ENCODE peak calls at places on chromosomes 3 and 15, in five cellular contexts. R is ELF-1, Z is HEK293T, S is T-helper 22 cell, E is mucosa of gallbladder. W is an unnamed sample.

GRCh38 chr3:179560791-179561190 is 1.9 kb upstream of the ACTL6A start:
- DNase-seq in R (no peak), Z (no peak), S (no peak), E (no peak), W (no peak)

GRCh38 chr3:149174901-149175300 is 45.5 kb downstream of the HPS3 start:
- DNase-seq in R (no peak), Z (no peak), S (no peak), E (no peak), W (no peak)

GRCh38 chr3:52128118-52128683 is 26.0 kb downstream of the POC1A start:
- DNase-seq in R (peak; percentile 88), Z (peak; percentile 66), S (no peak), E (peak; percentile 20), W (peak; percentile 96)

GRCh38 chr3:119559441-119559963 is at the start of gene CD80:
- DNase-seq in R (peak; percentile 70), Z (peak; percentile 66), S (peak; percentile 14), E (peak; percentile 74), W (peak; percentile 76)

GRCh38 chr3:5052247-5052646 is 69.8 kb upstream of the ARL8B start:
- DNase-seq in R (no peak), Z (no peak), S (no peak), E (no peak), W (no peak)

GRCh38 chr3:19149388-19149787 is 1.1 kb downstream of the KCNH8 start:
- DNase-seq in R (peak; percentile 45), Z (no peak), S (no peak), E (peak; percentile 34), W (peak; percentile 84)

GRCh38 chr3:144868506-144868905 is 896.9 kb downstream of the DIPK2A start:
- DNase-seq in R (no peak), Z (no peak), S (no peak), E (no peak), W (no peak)

GRCh38 chr15:82952156-82953081 is at the start of gene HOMER2:
- DNase-seq in R (peak; percentile 18), Z (peak; percentile 70), S (no peak), E (no peak), W (peak; percentile 47)

GRCh38 chr15:71168163-71168832 is 53.0 kb downstream of the THSD4 start:
- DNase-seq in R (no peak), Z (no peak), S (no peak), E (peak; percentile 36), W (no peak)

GRCh38 chr3:41162981-41163380 is 36.3 kb upstream of the CTNNB1 start:
- DNase-seq in R (no peak), Z (no peak), S (no peak), E (no peak), W (no peak)

GRCh38 chr3:153246805-153247204 is 84.8 kb downstream of the RAP2B start:
- DNase-seq in R (no peak), Z (no peak), S (no peak), E (no peak), W (no peak)